ENCODE peak calls at places on chromosomes 5 and 9, in five cellular contexts. Z, M, T, A and G are unnamed samples.

GRCh38 chr5:25544652-25545249 is 900.0 kb upstream of the CDH10 start:
- DNase-seq in Z (no peak), M (peak), T (no peak), A (no peak), G (no peak)

GRCh38 chr5:17218353-17219005 is 1.0 kb downstream of the BASP1 start:
- DNase-seq in Z (no peak), M (peak), T (peak), A (peak), G (peak)

GRCh38 chr9:114309096-114309495 is 13.8 kb upstream of the ORM1 start:
- DNase-seq in Z (no peak), M (no peak), T (no peak), A (no peak), G (no peak)

GRCh38 chr9:113935677-113936380 is 59.7 kb downstream of the ZNF618 start:
- DNase-seq in Z (no peak), M (no peak), T (no peak), A (no peak), G (no peak)

GRCh38 chr9:2859776-2860379 is 16.0 kb upstream of the PUM3 start:
- DNase-seq in Z (peak), M (peak), T (peak), A (peak), G (no peak)

GRCh38 chr9:107016383-107016782 is 153.4 kb downstream of the ZNF462 start:
- DNase-seq in Z (no peak), M (no peak), T (no peak), A (no peak), G (no peak)

GRCh38 chr5:124371121-124371706 is 375.2 kb downstream of the ZNF608 start:
- DNase-seq in Z (no peak), M (no peak), T (peak), A (no peak), G (no peak)

GRCh38 chr5:148684528-148684927 is 30.2 kb upstream of the HTR4 start:
- DNase-seq in Z (no peak), M (no peak), T (no peak), A (no peak), G (no peak)

GRCh38 chr5:96093890-96094381 is 132.3 kb upstream of the ELL2 start:
- DNase-seq in Z (no peak), M (no peak), T (no peak), A (no peak), G (no peak)

GRCh38 chr9:121650220-121651013 is 1.0 kb upstream of the DAB2IP start:
- DNase-seq in Z (no peak), M (peak), T (no peak), A (no peak), G (no peak)

GRCh38 chr5:63127054-63127453 is 548.4 kb downstream of the LRRC70 start:
- DNase-seq in Z (no peak), M (no peak), T (no peak), A (no peak), G (no peak)

GRCh38 chr9:119758241-119758640 is 389.0 kb upstream of the BRINP1 start:
- DNase-seq in Z (no peak), M (no peak), T (no peak), A (no peak), G (no peak)